ENCODE peak calls at places on chromosomes 3 and 15, in five cellular contexts. N is cardiac muscle cell, O is mesendoderm, Y is neuronal stem cell, G is uterus. W is an unnamed sample. For H3K4me1 and H3K36me3, the result is how much of the 10 kb centered on the place peaks cover.

GRCh38 chr3:133038089-133038730 is at the start of gene TMEM108:
- DNase-seq in N (peak), O (peak), Y (peak), G (peak), W (peak)

GRCh38 chr3:16264174-16264707 is 502 bp downstream of the DPH3 start:
- DNase-seq in N (no peak), O (peak), Y (no peak), G (no peak), W (no peak)

GRCh38 chr3:159322322-159322939 is 520.6 kb downstream of the MFSD1 start:
- DNase-seq in N (peak), O (peak), Y (peak), G (no peak), W (no peak)

GRCh38 chr3:25661694-25662455 is 2.8 kb downstream of the TOP2B start:
- DNase-seq in N (peak), O (no peak), Y (no peak), G (no peak), W (no peak)

GRCh38 chr3:158771577-158771976 is 30.3 kb upstream of the MFSD1 start:
- DNase-seq in N (no peak), O (no peak), Y (no peak), G (no peak), W (no peak)

GRCh38 chr15:65603134-65603533 is 7.8 kb downstream of the INTS14 start:
- DNase-seq in N (no peak), O (no peak), Y (no peak), G (no peak), W (no peak)

GRCh38 chr3:28575100-28575747 is 226.6 kb upstream of the AZI2 start:
- DNase-seq in N (peak), O (peak), Y (peak), G (no peak), W (no peak)

GRCh38 chr3:124928333-124929202 is 6.0 kb downstream of the MUC13 start:
- DNase-seq in N (peak), O (peak), Y (peak), G (peak), W (peak)

GRCh38 chr15:82540055-82540983 is at the start of gene RPS17:
- DNase-seq in N (peak), O (peak), Y (peak), G (peak), W (peak)

GRCh38 chr3:107999215-107999775 is 91.5 kb downstream of the CD47 start:
- DNase-seq in N (no peak), O (peak), Y (no peak), G (no peak), W (no peak)

GRCh38 chr3:36196058-36196457 is 184.2 kb upstream of the STAC start:
- DNase-seq in N (no peak), O (no peak), Y (no peak), G (no peak), W (no peak)

DNA sequence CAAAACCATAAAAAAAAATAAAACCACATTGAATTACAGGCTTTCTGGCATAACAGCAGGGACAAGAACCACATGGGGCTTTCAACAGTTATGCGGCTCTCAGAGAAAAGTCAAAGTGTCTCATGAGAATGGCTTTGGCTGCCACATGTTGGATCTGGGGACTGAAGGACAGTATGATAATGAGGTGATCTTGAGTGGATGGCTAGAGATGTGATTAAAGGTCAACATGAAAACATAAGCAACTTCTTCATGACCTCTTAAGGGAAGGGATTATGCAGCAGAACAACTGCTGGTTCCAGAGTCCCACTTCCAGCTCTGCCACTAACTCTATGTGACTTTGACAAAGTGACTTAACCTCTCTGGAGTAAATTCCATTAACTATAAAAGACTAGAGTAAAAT is 5.2 kb downstream of the RAB27A start:
- DNase-seq in N (peak), O (no peak), Y (no peak), G (no peak), W (no peak)
- H3K4me1 ChIP-seq in N (under half), O (under half), Y (under half), G (under half), W (under half)

DNA sequence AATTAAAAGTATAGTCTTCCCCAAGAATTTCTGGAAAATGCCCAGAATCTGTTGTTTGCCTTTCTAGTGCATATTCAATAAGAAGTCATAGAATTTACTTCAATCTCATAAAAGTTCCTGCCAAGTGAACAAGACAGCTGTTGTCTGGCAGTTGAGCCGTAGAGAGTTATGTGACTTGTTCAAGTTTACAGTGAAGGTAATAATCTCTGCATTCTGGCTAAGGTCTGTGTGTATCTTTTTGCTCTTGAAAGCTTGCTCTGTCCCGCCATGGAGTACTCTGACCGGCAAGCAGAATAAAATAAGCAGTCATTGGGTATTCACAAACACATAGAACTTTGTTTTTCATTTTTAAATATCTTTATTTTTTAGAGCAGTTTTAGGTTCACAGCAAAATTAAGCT is 77.8 kb downstream of the GHSR start:
- DNase-seq in N (no peak), O (no peak), Y (no peak), G (no peak), W (no peak)
- H3K36me3 ChIP-seq in N (under half), O (under half), Y (under half), G (under half), W (under half)

GRCh38 chr3:12946661-12947316 is 105.4 kb upstream of the RPL32 start:
- DNase-seq in N (no peak), O (no peak), Y (no peak), G (no peak), W (no peak)
- H3K4me1 ChIP-seq in N (under half), O (under half), Y (under half), G (under half), W (under half)

GRCh38 chr15:41292521-41292920 is 39.9 kb downstream of the OIP5 start:
- DNase-seq in N (no peak), O (no peak), Y (no peak), G (no peak), W (no peak)
- H3K36me3 ChIP-seq in N (under half), O (under half), Y (under half), G (under half), W (under half)

GRCh38 chr3:184334470-184335158 is 2.8 kb upstream of the FAM131A start:
- DNase-seq in N (no peak), O (peak), Y (no peak), G (no peak), W (no peak)
- H3K4me1 ChIP-seq in N (under half), O (under half), Y (under half), G (under half), W (under half)

DNA sequence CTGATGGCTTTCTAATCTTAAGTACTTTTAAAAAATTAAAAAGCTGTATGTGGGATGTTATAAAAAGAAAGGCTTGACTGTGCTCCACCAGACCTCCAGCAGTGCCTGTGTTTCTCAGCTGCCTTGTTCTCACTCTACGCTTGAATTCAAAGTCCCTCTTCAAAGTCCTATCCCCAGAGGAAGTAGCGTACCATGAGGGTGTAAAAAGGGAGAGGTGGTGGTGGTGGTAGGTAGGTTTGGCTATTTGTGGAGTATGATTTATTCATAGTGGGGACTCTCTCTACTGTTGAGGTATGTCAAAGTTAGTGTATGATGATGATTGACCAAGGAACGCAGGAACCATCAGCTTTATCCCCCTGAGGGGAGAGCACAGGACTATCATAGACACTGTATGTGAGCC is 137.9 kb downstream of the GHSR start:
- DNase-seq in N (no peak), O (no peak), Y (no peak), G (no peak), W (no peak)
- H3K36me3 ChIP-seq in N (under half), O (under half), Y (under half), G (under half), W (under half)

GRCh38 chr3:101521251-101521701 is 8.3 kb upstream of the SENP7 start:
- DNase-seq in N (no peak), O (no peak), Y (no peak), G (no peak), W (no peak)
- H3K4me1 ChIP-seq in N (under half), O (under half), Y (under half), G (under half), W (under half)

DNA sequence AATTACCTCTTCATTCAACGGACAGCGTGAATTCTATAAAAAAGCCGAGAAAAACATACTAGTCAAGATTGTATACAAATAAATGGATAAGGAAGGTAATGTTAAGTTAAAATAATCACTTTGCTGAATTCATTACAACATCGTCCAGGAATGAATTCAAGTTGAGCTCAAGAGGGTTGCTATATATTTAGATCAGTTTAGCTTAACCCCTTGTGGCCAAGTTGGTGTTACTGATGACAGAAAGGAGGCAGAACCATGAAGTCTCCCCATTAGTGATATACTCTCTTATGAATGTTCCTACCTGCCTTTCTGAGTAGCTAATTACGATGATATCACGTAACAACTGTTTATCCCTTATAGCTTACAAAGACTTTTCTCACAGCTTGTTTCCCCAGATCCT is 34.9 kb downstream of the UBR1 start:
- DNase-seq in N (no peak), O (no peak), Y (no peak), G (no peak), W (no peak)
- H3K36me3 ChIP-seq in N (half or more), O (under half), Y (under half), G (under half), W (under half)

GRCh38 chr15:67149859-67150824 is 84.7 kb downstream of the SMAD3 start:
- DNase-seq in N (no peak), O (peak), Y (peak), G (peak), W (peak)
- H3K4me1 ChIP-seq in N (under half), O (under half), Y (under half), G (under half), W (under half)

DNA sequence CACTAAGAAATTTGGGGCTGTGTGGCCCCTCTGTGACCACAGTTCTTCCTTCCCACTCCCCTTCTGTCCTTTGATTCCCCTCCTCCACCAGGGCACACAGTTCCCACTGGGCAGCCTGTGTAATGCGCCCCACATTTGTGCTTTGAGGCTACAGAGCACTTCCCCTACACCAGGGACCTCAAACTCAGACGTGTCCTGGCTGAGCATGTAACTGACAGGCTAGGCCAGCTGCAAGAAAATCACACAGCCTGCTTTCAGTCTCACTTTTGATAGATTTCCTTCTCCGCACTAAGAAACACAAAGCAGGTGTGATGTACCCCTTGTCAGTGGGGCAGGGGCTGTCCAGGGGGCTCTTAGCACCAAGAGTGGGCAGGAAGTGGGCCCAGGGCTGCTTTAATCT is 29.6 kb downstream of the PRKCD start:
- DNase-seq in N (no peak), O (no peak), Y (no peak), G (no peak), W (no peak)
- H3K36me3 ChIP-seq in N (under half), O (under half), Y (under half), G (under half), W (under half)

W was measured in ovary.